ENCODE peak calls at places on chromosomes 16 and 17, in eight cellular contexts. One of them, this sample, is unnamed.

GRCh38 chr17:5042152-5043022 is 7.2 kb upstream of the SLC52A1 start:
- DNase-seq in HFFc6: no peak
- DNase-seq in stimulated activated CD8-positive, alpha-beta memory T cell treated with anti-CD3 and anti-CD28 coated beads, Interleukin-12 subunit alpha, Interleukin-12 subunit beta, amount 100 ng/mL, for 4 hours: no peak
- DNase-seq in tibial nerve: no peak
- DNase-seq in activated T-cell treated with anti-CD3 and anti-CD28 coated beads, Interleukin-2, amount 50 U/mL, for 24 hours: no peak
- DNase-seq in hypothalamus: no peak
- DNase-seq in heart right ventricle: no peak
- DNase-seq in T-cell: no peak
- DNase-seq in this sample: no peak

GRCh38 chr17:50177476-50177875 is 11.7 kb downstream of the SGCA start:
- DNase-seq in activated T-cell treated with anti-CD3 and anti-CD28 coated beads, Interleukin-2, amount 50 U/mL, for 24 hours: no peak
- DNase-seq in stimulated activated CD8-positive, alpha-beta memory T cell treated with anti-CD3 and anti-CD28 coated beads, Interleukin-12 subunit alpha, Interleukin-12 subunit beta, amount 100 ng/mL, for 4 hours: no peak
- DNase-seq in HFFc6: peak
- DNase-seq in T-cell: no peak
- DNase-seq in tibial nerve: no peak
- DNase-seq in heart right ventricle: no peak
- DNase-seq in hypothalamus: no peak
- DNase-seq in this sample: no peak

GRCh38 chr16:68385371-68385770 is 62.9 kb downstream of the SMPD3 start:
- DNase-seq in HFFc6: no peak
- DNase-seq in tibial nerve: no peak
- DNase-seq in hypothalamus: no peak
- DNase-seq in stimulated activated CD8-positive, alpha-beta memory T cell treated with anti-CD3 and anti-CD28 coated beads, Interleukin-12 subunit alpha, Interleukin-12 subunit beta, amount 100 ng/mL, for 4 hours: no peak
- DNase-seq in activated T-cell treated with anti-CD3 and anti-CD28 coated beads, Interleukin-2, amount 50 U/mL, for 24 hours: no peak
- DNase-seq in heart right ventricle: no peak
- DNase-seq in T-cell: no peak
- DNase-seq in this sample: no peak

GRCh38 chr17:57517519-57518342 is 227.4 kb downstream of the CCDC182 start:
- DNase-seq in T-cell: no peak
- DNase-seq in activated T-cell treated with anti-CD3 and anti-CD28 coated beads, Interleukin-2, amount 50 U/mL, for 24 hours: no peak
- DNase-seq in hypothalamus: no peak
- DNase-seq in tibial nerve: no peak
- DNase-seq in HFFc6: no peak
- DNase-seq in stimulated activated CD8-positive, alpha-beta memory T cell treated with anti-CD3 and anti-CD28 coated beads, Interleukin-12 subunit alpha, Interleukin-12 subunit beta, amount 100 ng/mL, for 4 hours: no peak
- DNase-seq in heart right ventricle: no peak
- DNase-seq in this sample: no peak

GRCh38 chr17:8320990-8321389 is 10.9 kb downstream of the ARHGEF15 start:
- DNase-seq in tibial nerve: no peak
- DNase-seq in stimulated activated CD8-positive, alpha-beta memory T cell treated with anti-CD3 and anti-CD28 coated beads, Interleukin-12 subunit alpha, Interleukin-12 subunit beta, amount 100 ng/mL, for 4 hours: no peak
- DNase-seq in hypothalamus: no peak
- DNase-seq in heart right ventricle: no peak
- DNase-seq in T-cell: no peak
- DNase-seq in HFFc6: no peak
- DNase-seq in activated T-cell treated with anti-CD3 and anti-CD28 coated beads, Interleukin-2, amount 50 U/mL, for 24 hours: no peak
- DNase-seq in this sample: no peak

GRCh38 chr17:2171725-2172446 is 117.0 kb downstream of the HIC1 start:
- DNase-seq in HFFc6: peak
- DNase-seq in activated T-cell treated with anti-CD3 and anti-CD28 coated beads, Interleukin-2, amount 50 U/mL, for 24 hours: no peak
- DNase-seq in tibial nerve: peak
- DNase-seq in T-cell: no peak
- DNase-seq in hypothalamus: peak
- DNase-seq in stimulated activated CD8-positive, alpha-beta memory T cell treated with anti-CD3 and anti-CD28 coated beads, Interleukin-12 subunit alpha, Interleukin-12 subunit beta, amount 100 ng/mL, for 4 hours: no peak
- DNase-seq in heart right ventricle: peak
- DNase-seq in this sample: no peak

GRCh38 chr17:35372846-35373531 is 432 bp downstream of the SLFN11 start:
- DNase-seq in hypothalamus: no peak
- DNase-seq in stimulated activated CD8-positive, alpha-beta memory T cell treated with anti-CD3 and anti-CD28 coated beads, Interleukin-12 subunit alpha, Interleukin-12 subunit beta, amount 100 ng/mL, for 4 hours: peak
- DNase-seq in activated T-cell treated with anti-CD3 and anti-CD28 coated beads, Interleukin-2, amount 50 U/mL, for 24 hours: no peak
- DNase-seq in heart right ventricle: peak
- DNase-seq in T-cell: no peak
- DNase-seq in HFFc6: no peak
- DNase-seq in tibial nerve: no peak
- DNase-seq in this sample: peak

GRCh38 chr17:61349350-61349749 is 50.3 kb upstream of the TBX2 start:
- DNase-seq in HFFc6: no peak
- DNase-seq in activated T-cell treated with anti-CD3 and anti-CD28 coated beads, Interleukin-2, amount 50 U/mL, for 24 hours: no peak
- DNase-seq in tibial nerve: no peak
- DNase-seq in stimulated activated CD8-positive, alpha-beta memory T cell treated with anti-CD3 and anti-CD28 coated beads, Interleukin-12 subunit alpha, Interleukin-12 subunit beta, amount 100 ng/mL, for 4 hours: no peak
- DNase-seq in heart right ventricle: no peak
- DNase-seq in hypothalamus: no peak
- DNase-seq in T-cell: no peak
- DNase-seq in this sample: no peak

GRCh38 chr16:85395207-85395912 is 217.8 kb upstream of the GSE1 start:
- DNase-seq in activated T-cell treated with anti-CD3 and anti-CD28 coated beads, Interleukin-2, amount 50 U/mL, for 24 hours: no peak
- DNase-seq in T-cell: no peak
- DNase-seq in heart right ventricle: peak
- DNase-seq in stimulated activated CD8-positive, alpha-beta memory T cell treated with anti-CD3 and anti-CD28 coated beads, Interleukin-12 subunit alpha, Interleukin-12 subunit beta, amount 100 ng/mL, for 4 hours: no peak
- DNase-seq in hypothalamus: no peak
- DNase-seq in tibial nerve: peak
- DNase-seq in HFFc6: peak
- DNase-seq in this sample: no peak